ENCODE peak calls at places on chromosome 19, in ten cellular contexts. I, X, J, O, R, V, E, N, Q and F are unnamed samples.

GRCh38 chr19:45876411-45877197 is 9.3 kb downstream of the IRF2BP1 start:
- DNase-seq in Q (peak), J (no peak), V (no peak), X (no peak), O (no peak), N (peak), E (peak), R (peak), I (peak), F (peak)

GRCh38 chr19:40754611-40755247 is 3.7 kb downstream of the SNRPA start:
- DNase-seq in Q (peak), O (no peak), V (peak), J (no peak), R (no peak), I (peak), E (peak), N (peak), X (no peak), F (no peak)

GRCh38 chr19:2982983-2983350 is 5.6 kb downstream of the TLE6 start:
- DNase-seq in R (no peak), J (no peak), N (no peak), Q (no peak), O (no peak), V (no peak), X (peak), E (peak), I (peak), F (no peak)

GRCh38 chr19:2478756-2479555 is 3.0 kb downstream of the GADD45B start:
- DNase-seq in N (peak), J (no peak), R (peak), Q (peak), O (no peak), X (no peak), V (no peak), E (peak), I (peak), F (no peak)

GRCh38 chr19:4115050-4115817 is 8.7 kb downstream of the MAP2K2 start:
- DNase-seq in O (no peak), Q (peak), V (peak), I (peak), X (peak), N (peak), E (no peak), J (no peak), R (peak), F (no peak)

GRCh38 chr19:35901055-35901644 is 810 bp upstream of the NFKBID start:
- DNase-seq in V (no peak), O (no peak), E (peak), N (no peak), Q (no peak), X (no peak), J (no peak), I (no peak), R (no peak), F (no peak)

GRCh38 chr19:15091918-15092753 is 10.1 kb downstream of the OR1I1 start:
- DNase-seq in I (peak), O (peak), N (peak), V (peak), X (no peak), E (peak), J (no peak), R (no peak), Q (peak), F (no peak)

GRCh38 chr19:51082641-51083040 is at the start of gene KLK14:
- DNase-seq in R (no peak), O (no peak), N (no peak), J (no peak), I (no peak), E (no peak), X (no peak), V (no peak), Q (no peak), F (no peak)

GRCh38 chr19:12140545-12141404 is 625 bp upstream of the ZNF20 start:
- DNase-seq in N (peak), Q (peak), V (peak), R (peak), X (peak), E (peak), J (peak), I (peak), O (peak), F (peak)

GRCh38 chr19:11019262-11019661 is 58.4 kb downstream of the SMARCA4 start:
- DNase-seq in N (no peak), E (no peak), V (no peak), X (no peak), R (no peak), J (no peak), O (no peak), Q (no peak), I (no peak), F (no peak)

GRCh38 chr19:32566246-32566830 is 14.7 kb upstream of the PDCD5 start:
- DNase-seq in J (no peak), V (no peak), O (no peak), R (no peak), X (no peak), N (no peak), E (peak), I (no peak), Q (peak), F (no peak)

GRCh38 chr19:48794291-48794690 is 16.5 kb downstream of the BCAT2 start:
- DNase-seq in E (no peak), Q (no peak), O (no peak), N (no peak), R (no peak), V (no peak), I (no peak), J (no peak), X (no peak), F (no peak)

GRCh38 chr19:13022111-13022858 is 27.0 kb downstream of the NFIX start:
- DNase-seq in I (peak), J (no peak), O (no peak), V (no peak), N (no peak), R (no peak), Q (no peak), E (peak), X (peak), F (no peak)

GRCh38 chr19:37362733-37363132 is 8.2 kb upstream of the ZNF527 start:
- DNase-seq in E (peak), V (no peak), J (no peak), Q (peak), O (no peak), N (no peak), R (no peak), I (no peak), X (no peak), F (no peak)

GRCh38 chr19:49421039-49421877 is 2.0 kb downstream of the PTH2 start:
- DNase-seq in J (no peak), Q (peak), V (no peak), I (peak), O (peak), E (peak), X (no peak), R (no peak), N (peak), F (peak)